ENCODE peak calls at places on chromosome X, in five cellular contexts. One of them, this sample, is unnamed.

GRCh38 chrX:39258331-39258730 is 457.1 kb downstream of the MID1IP1 start:
- DNase-seq in Panc1: no peak
- DNase-seq in HepG2: no peak
- DNase-seq in GM23338: no peak
- DNase-seq in A549: no peak
- DNase-seq in this sample: no peak

GRCh38 chrX:30627818-30628652 is 25.2 kb upstream of the GK start:
- DNase-seq in HepG2: peak; percentile 88
- DNase-seq in Panc1: no peak
- DNase-seq in GM23338: no peak
- DNase-seq in A549: peak; percentile 22
- DNase-seq in this sample: peak; percentile 17

GRCh38 chrX:26109142-26109541 is 29.0 kb upstream of the MAGEB18 start:
- DNase-seq in HepG2: no peak
- DNase-seq in Panc1: no peak
- DNase-seq in A549: no peak
- DNase-seq in GM23338: no peak
- DNase-seq in this sample: no peak

GRCh38 chrX:11363069-11363594 is 69.9 kb downstream of the AMELX start:
- DNase-seq in HepG2: no peak
- DNase-seq in Panc1: no peak
- DNase-seq in A549: no peak
- DNase-seq in GM23338: no peak
- DNase-seq in this sample: no peak

GRCh38 chrX:68832516-68833447 is 4.0 kb downstream of the EFNB1 start:
- DNase-seq in HepG2: no peak
- DNase-seq in GM23338: peak; percentile 25
- DNase-seq in A549: no peak
- DNase-seq in Panc1: no peak
- DNase-seq in this sample: no peak

GRCh38 chrX:113202601-113203000 is 362.0 kb upstream of the AMOT start:
- DNase-seq in HepG2: no peak
- DNase-seq in GM23338: no peak
- DNase-seq in A549: no peak
- DNase-seq in Panc1: no peak
- DNase-seq in this sample: no peak

GRCh38 chrX:106917830-106918500 is 2.2 kb upstream of the CLDN2 start:
- DNase-seq in GM23338: no peak
- DNase-seq in Panc1: no peak
- DNase-seq in A549: peak; percentile 84
- DNase-seq in HepG2: no peak
- DNase-seq in this sample: no peak

GRCh38 chrX:94288972-94289371 is 615.0 kb downstream of the FAM133A start:
- DNase-seq in HepG2: no peak
- DNase-seq in A549: no peak
- DNase-seq in Panc1: no peak
- DNase-seq in GM23338: peak; percentile 18
- DNase-seq in this sample: no peak

GRCh38 chrX:100969936-100970335 is 428 bp downstream of the ARL13A start:
- DNase-seq in GM23338: no peak
- DNase-seq in A549: no peak
- DNase-seq in Panc1: no peak
- DNase-seq in HepG2: no peak
- DNase-seq in this sample: no peak

GRCh38 chrX:153971632-153972367 is at the start of gene HCFC1:
- DNase-seq in HepG2: peak; percentile 75
- DNase-seq in A549: peak; percentile 94
- DNase-seq in GM23338: peak; percentile 86
- DNase-seq in Panc1: peak; percentile 71
- DNase-seq in this sample: no peak

GRCh38 chrX:15718283-15718970 is 19.6 kb upstream of the CA5B start:
- DNase-seq in A549: no peak
- DNase-seq in Panc1: no peak
- DNase-seq in HepG2: peak; percentile 1
- DNase-seq in GM23338: peak; percentile 21
- DNase-seq in this sample: no peak

GRCh38 chrX:15719324-15719968 is 18.6 kb upstream of the CA5B start:
- DNase-seq in GM23338: no peak
- DNase-seq in Panc1: no peak
- DNase-seq in HepG2: no peak
- DNase-seq in A549: no peak
- DNase-seq in this sample: no peak

GRCh38 chrX:15714529-15714928 is 23.5 kb upstream of the CA5B start:
- DNase-seq in HepG2: no peak
- DNase-seq in Panc1: no peak
- DNase-seq in GM23338: no peak
- DNase-seq in A549: no peak
- DNase-seq in this sample: no peak
- TF ChIP-seq REST in HepG2: no peak
- TF ChIP-seq REST in Panc1: no peak
- TF ChIP-seq REST in GM23338: no peak
- TF ChIP-seq REST in A549: no peak
- TF ChIP-seq REST in this sample: no peak

GRCh38 chrX:121259170-121259569 is 211.8 kb downstream of the GLUD2 start:
- DNase-seq in GM23338: no peak
- DNase-seq in A549: no peak
- DNase-seq in HepG2: no peak
- DNase-seq in Panc1: no peak
- DNase-seq in this sample: no peak

GRCh38 chrX:121258545-121258944 is 211.1 kb downstream of the GLUD2 start:
- DNase-seq in HepG2: no peak
- DNase-seq in Panc1: no peak
- DNase-seq in A549: no peak
- DNase-seq in GM23338: no peak
- DNase-seq in this sample: no peak

GRCh38 chrX:121256653-121257052 is 209.2 kb downstream of the GLUD2 start:
- DNase-seq in HepG2: no peak
- DNase-seq in A549: no peak
- DNase-seq in Panc1: no peak
- DNase-seq in GM23338: no peak
- DNase-seq in this sample: no peak

DNA sequence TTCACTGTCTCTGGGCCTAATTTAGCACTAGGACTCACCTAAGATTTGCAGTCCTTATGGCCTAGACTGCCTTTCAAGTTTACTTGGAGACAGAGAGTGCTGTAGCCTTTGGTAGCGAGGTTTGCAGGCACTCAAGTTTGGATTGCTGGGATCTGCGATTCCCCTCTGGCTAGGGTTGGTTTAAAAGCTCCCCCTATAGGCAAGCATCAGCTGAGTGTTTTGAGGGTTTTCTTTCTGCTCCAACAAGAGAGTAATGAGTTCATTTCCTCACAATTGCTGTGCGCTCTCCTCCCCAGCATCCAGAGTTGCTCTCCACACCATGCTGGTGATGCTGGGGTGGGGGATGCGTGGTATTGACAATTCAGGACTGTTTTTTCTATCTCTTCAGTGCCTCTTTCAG is 206.9 kb downstream of the GLUD2 start:
- DNase-seq in HepG2: peak; percentile 5
- DNase-seq in A549: peak; percentile 4
- DNase-seq in GM23338: peak; percentile 47
- DNase-seq in Panc1: no peak
- DNase-seq in this sample: no peak
- TF ChIP-seq REST in HepG2: no peak
- TF ChIP-seq REST in A549: no peak
- TF ChIP-seq REST in GM23338: no peak
- TF ChIP-seq REST in Panc1: no peak
- TF ChIP-seq REST in this sample: no peak

GRCh38 chrX:18119856-18120255 is 100.8 kb downstream of the BEND2 start:
- DNase-seq in GM23338: peak; percentile 2
- DNase-seq in Panc1: no peak
- DNase-seq in A549: peak; percentile 4
- DNase-seq in HepG2: no peak
- DNase-seq in this sample: no peak
- TF ChIP-seq REST in GM23338: no peak
- TF ChIP-seq REST in Panc1: no peak
- TF ChIP-seq REST in A549: no peak
- TF ChIP-seq REST in HepG2: no peak
- TF ChIP-seq REST in this sample: no peak

DNA sequence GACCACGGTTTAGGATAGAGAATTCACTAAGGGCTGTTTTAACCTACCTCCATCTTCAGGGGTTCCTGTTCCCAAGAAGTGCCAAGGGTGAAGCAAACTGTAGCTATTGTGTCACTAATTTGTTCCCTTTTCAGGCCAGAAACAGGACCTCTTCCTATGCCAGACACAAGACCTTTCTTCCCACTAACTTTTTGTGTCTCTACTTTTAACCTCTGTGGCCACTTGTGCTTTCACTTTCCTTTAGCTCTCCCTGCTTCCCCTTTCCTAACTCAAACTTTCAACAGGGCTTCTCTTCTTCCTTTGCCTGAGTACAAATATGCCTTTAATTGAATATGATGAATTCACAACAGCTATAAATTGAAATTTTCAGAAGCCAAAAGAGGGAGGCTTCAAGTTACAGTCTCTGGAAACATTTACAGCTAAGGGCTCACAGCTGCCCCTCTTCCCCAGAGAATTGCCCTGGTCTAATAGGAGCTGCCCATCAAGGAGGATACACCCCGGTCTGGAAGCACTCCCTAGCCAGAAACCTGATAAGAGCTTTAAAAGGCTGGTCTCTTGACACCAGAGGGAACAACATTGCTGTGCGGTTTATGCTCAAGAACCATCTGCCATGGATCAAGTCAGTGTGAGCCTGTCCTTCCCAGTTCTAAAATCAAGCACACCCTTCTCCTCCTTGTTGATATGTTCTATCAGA is 61.7 kb upstream of the PLS3 start:
- DNase-seq in A549: no peak
- DNase-seq in Panc1: no peak
- DNase-seq in HepG2: no peak
- DNase-seq in GM23338: no peak
- DNase-seq in this sample: no peak
- TF ChIP-seq REST in A549: no peak
- TF ChIP-seq REST in Panc1: no peak
- TF ChIP-seq REST in HepG2: no peak
- TF ChIP-seq REST in GM23338: no peak
- TF ChIP-seq REST in this sample: no peak

DNA sequence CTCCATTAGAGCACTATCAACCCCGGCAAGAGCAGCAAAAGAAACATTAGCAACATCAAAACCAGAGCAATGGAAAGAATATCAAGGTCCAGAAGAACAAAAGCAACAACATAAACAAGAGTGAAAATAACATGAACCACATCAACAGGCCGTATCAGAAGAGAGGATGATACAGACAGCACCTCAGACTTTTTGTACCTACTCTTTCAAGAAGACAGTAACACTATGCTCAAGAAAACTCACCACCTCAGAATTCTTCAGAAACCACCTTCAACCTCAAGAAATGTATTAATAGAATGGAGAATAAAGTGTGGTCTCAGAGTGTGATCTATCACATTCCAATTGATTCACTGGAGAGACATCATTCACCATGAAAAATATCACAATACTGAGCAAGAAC is 46.5 kb downstream of the VSIG4 start:
- DNase-seq in Panc1: no peak
- DNase-seq in A549: no peak
- DNase-seq in HepG2: no peak
- DNase-seq in GM23338: no peak
- DNase-seq in this sample: no peak
- TF ChIP-seq REST in Panc1: no peak
- TF ChIP-seq REST in A549: no peak
- TF ChIP-seq REST in HepG2: no peak
- TF ChIP-seq REST in GM23338: no peak
- TF ChIP-seq REST in this sample: no peak

GRCh38 chrX:104660092-104660491 is 94.1 kb downstream of the IL1RAPL2 start:
- DNase-seq in HepG2: no peak
- DNase-seq in Panc1: no peak
- DNase-seq in GM23338: no peak
- DNase-seq in A549: no peak
- DNase-seq in this sample: no peak
- TF ChIP-seq REST in HepG2: no peak
- TF ChIP-seq REST in Panc1: no peak
- TF ChIP-seq REST in GM23338: no peak
- TF ChIP-seq REST in A549: no peak
- TF ChIP-seq REST in this sample: no peak

DNA sequence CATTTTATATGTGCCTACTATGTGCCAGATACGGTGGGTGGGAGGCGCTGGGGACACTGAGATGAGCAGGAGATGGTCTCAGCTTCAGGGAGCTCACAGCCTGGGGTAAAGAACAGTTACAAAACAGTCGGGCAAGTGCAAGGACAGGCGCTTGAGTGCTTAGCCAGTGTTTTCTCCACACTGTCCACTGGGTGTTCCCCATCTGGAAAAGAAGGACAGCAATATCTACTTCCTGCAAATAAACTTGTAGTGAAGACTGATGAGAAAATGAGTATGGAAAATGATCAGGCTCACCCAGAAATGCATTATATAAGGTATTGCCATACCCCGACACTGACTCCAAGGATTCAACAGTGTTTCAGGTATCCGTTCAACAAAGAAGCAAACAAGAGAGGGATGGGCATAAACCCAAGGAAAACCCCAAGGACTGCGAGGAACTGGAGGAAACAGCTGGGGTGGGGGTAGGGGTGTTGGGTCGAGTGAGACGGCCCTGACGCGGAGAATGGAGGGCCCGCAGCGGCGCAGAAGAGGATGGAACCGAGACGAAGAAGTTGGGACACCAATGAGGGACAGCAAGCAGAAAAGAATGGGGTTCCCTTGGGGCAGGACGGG is 805 bp downstream of the TMEM185A start:
- DNase-seq in Panc1: no peak
- DNase-seq in HepG2: peak; percentile 18
- DNase-seq in GM23338: no peak
- DNase-seq in A549: peak; percentile 49
- DNase-seq in this sample: peak; percentile 17
- TF ChIP-seq REST in Panc1: no peak
- TF ChIP-seq REST in HepG2: no peak
- TF ChIP-seq REST in GM23338: no peak
- TF ChIP-seq REST in A549: no peak
- TF ChIP-seq REST in this sample: no peak

DNA sequence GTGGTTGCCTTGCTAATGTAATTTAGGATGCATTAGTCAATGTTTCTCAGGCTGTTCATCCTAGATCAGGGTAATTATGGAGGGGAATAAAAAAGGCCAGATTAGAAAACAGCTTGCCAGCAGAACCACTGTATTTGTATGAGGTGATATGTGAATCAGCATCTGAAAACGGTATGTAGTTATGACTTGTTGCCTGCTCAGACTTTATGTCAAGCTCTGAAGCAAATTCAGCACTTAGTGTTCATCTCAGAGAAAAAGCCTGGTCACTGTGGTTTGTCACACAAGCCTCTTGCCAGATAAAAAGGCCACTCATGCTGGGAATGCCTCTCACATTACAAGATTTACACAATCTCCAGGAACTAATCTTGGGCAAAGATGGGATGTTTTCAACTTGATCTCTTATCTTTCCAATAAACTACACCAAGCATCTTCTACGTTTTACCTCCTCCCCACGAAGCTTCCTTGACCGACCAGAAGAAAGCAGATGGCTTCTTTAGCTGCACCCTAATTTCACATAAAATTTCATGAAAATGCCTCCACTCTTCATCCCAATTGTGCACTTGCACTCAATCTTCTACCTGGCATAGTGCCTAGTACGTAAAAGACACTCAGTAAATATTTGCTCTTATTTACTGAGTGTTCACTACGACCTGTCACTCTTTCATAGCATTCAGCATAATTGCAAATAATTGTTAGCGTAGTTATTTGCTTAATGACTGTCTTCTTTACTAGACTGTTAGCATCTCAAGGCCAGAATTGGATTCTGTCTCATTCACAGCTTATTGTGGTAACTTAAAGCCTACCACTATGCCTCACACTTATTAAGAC is 130.5 kb downstream of the ENOX2 start:
- DNase-seq in A549: peak; percentile 40
- DNase-seq in Panc1: no peak
- DNase-seq in GM23338: no peak
- DNase-seq in HepG2: peak; percentile 0
- DNase-seq in this sample: no peak
- TF ChIP-seq REST in A549: no peak
- TF ChIP-seq REST in Panc1: no peak
- TF ChIP-seq REST in GM23338: no peak
- TF ChIP-seq REST in HepG2: no peak
- TF ChIP-seq REST in this sample: no peak

GRCh38 chrX:28639502-28639901 is 52.3 kb downstream of the IL1RAPL1 start:
- DNase-seq in HepG2: no peak
- DNase-seq in A549: no peak
- DNase-seq in GM23338: peak; percentile 57
- DNase-seq in Panc1: no peak
- DNase-seq in this sample: no peak
- TF ChIP-seq REST in HepG2: no peak
- TF ChIP-seq REST in A549: no peak
- TF ChIP-seq REST in GM23338: no peak
- TF ChIP-seq REST in Panc1: no peak
- TF ChIP-seq REST in this sample: no peak